ENCODE peak calls at places on chromosomes 1 and 21, in five cellular contexts. One of them, this sample, is unnamed.

GRCh38 chr1:9780554-9781110 is 43.1 kb downstream of the CLSTN1 start:
- DNase-seq in left lung: no peak
- DNase-seq in stomach: no peak
- DNase-seq in upper lobe of right lung: no peak
- DNase-seq in mammary epithelial cell: no peak
- DNase-seq in this sample: no peak

GRCh38 chr1:228445867-228446584 is 29.4 kb upstream of the TRIM17 start:
- DNase-seq in left lung: no peak
- DNase-seq in stomach: no peak
- DNase-seq in upper lobe of right lung: no peak
- DNase-seq in mammary epithelial cell: no peak
- DNase-seq in this sample: no peak

GRCh38 chr1:152448095-152448494 is 34.0 kb upstream of the CRNN start:
- DNase-seq in left lung: no peak
- DNase-seq in stomach: no peak
- DNase-seq in upper lobe of right lung: no peak
- DNase-seq in mammary epithelial cell: no peak
- DNase-seq in this sample: no peak

GRCh38 chr1:25063591-25064416 is 133.7 kb upstream of the RUNX3 start:
- DNase-seq in left lung: no peak
- DNase-seq in stomach: no peak
- DNase-seq in upper lobe of right lung: peak; percentile 31
- DNase-seq in mammary epithelial cell: no peak
- DNase-seq in this sample: peak; percentile 7

GRCh38 chr1:202049129-202049528 is 38.7 kb downstream of the ELF3 start:
- DNase-seq in left lung: peak; percentile 82
- DNase-seq in stomach: peak; percentile 83
- DNase-seq in upper lobe of right lung: peak; percentile 71
- DNase-seq in mammary epithelial cell: peak; percentile 37
- DNase-seq in this sample: peak; percentile 64

GRCh38 chr1:192485692-192486436 is 89.7 kb upstream of the RGS1 start:
- DNase-seq in left lung: peak; percentile 61
- DNase-seq in stomach: peak; percentile 75
- DNase-seq in upper lobe of right lung: no peak
- DNase-seq in mammary epithelial cell: peak; percentile 83
- DNase-seq in this sample: no peak

GRCh38 chr21:35904995-35905972 is 155.0 kb downstream of the SETD4 start:
- DNase-seq in left lung: no peak
- DNase-seq in stomach: no peak
- DNase-seq in upper lobe of right lung: peak; percentile 60
- DNase-seq in mammary epithelial cell: no peak
- DNase-seq in this sample: no peak

GRCh38 chr1:245604979-245605378 is 450.2 kb downstream of the KIF26B start:
- DNase-seq in left lung: no peak
- DNase-seq in stomach: no peak
- DNase-seq in upper lobe of right lung: no peak
- DNase-seq in mammary epithelial cell: no peak
- DNase-seq in this sample: no peak

GRCh38 chr1:64664287-64664686 is 80.6 kb upstream of the RAVER2 start:
- DNase-seq in left lung: no peak
- DNase-seq in stomach: no peak
- DNase-seq in upper lobe of right lung: no peak
- DNase-seq in mammary epithelial cell: no peak
- DNase-seq in this sample: no peak

GRCh38 chr1:227994632-227995300 is 12.0 kb upstream of the WNT3A start:
- DNase-seq in left lung: no peak
- DNase-seq in stomach: no peak
- DNase-seq in upper lobe of right lung: no peak
- DNase-seq in mammary epithelial cell: no peak
- DNase-seq in this sample: no peak

GRCh38 chr1:112532074-112532473 is 23.3 kb downstream of the WNT2B start:
- DNase-seq in left lung: no peak
- DNase-seq in stomach: no peak
- DNase-seq in upper lobe of right lung: no peak
- DNase-seq in mammary epithelial cell: no peak
- DNase-seq in this sample: no peak

GRCh38 chr1:91568261-91568660 is 67.6 kb downstream of the CDC7 start:
- DNase-seq in left lung: no peak
- DNase-seq in stomach: no peak
- DNase-seq in upper lobe of right lung: no peak
- DNase-seq in mammary epithelial cell: no peak
- DNase-seq in this sample: no peak

GRCh38 chr1:30023300-30024022 is 699.9 kb downstream of the MATN1 start:
- DNase-seq in left lung: no peak
- DNase-seq in stomach: no peak
- DNase-seq in upper lobe of right lung: no peak
- DNase-seq in mammary epithelial cell: no peak
- DNase-seq in this sample: no peak

GRCh38 chr1:87513270-87513669 is 184.6 kb downstream of the LMO4 start:
- DNase-seq in left lung: no peak
- DNase-seq in stomach: no peak
- DNase-seq in upper lobe of right lung: no peak
- DNase-seq in mammary epithelial cell: no peak
- DNase-seq in this sample: no peak

GRCh38 chr1:201737350-201738060 is 91.5 kb upstream of the IPO9 start:
- DNase-seq in left lung: no peak
- DNase-seq in stomach: no peak
- DNase-seq in upper lobe of right lung: no peak
- DNase-seq in mammary epithelial cell: no peak
- DNase-seq in this sample: no peak

GRCh38 chr1:100100202-100100601 is 32.5 kb downstream of the SASS6 start:
- DNase-seq in left lung: no peak
- DNase-seq in stomach: no peak
- DNase-seq in upper lobe of right lung: no peak
- DNase-seq in mammary epithelial cell: no peak
- DNase-seq in this sample: no peak

GRCh38 chr1:22540311-22540710 is 23.0 kb upstream of the EPHA8 start:
- DNase-seq in left lung: no peak
- DNase-seq in stomach: no peak
- DNase-seq in upper lobe of right lung: no peak
- DNase-seq in mammary epithelial cell: no peak
- DNase-seq in this sample: no peak

GRCh38 chr1:169466259-169467230 is 19.2 kb downstream of the SLC19A2 start:
- DNase-seq in left lung: no peak
- DNase-seq in stomach: no peak
- DNase-seq in upper lobe of right lung: no peak
- DNase-seq in mammary epithelial cell: peak; percentile 23
- DNase-seq in this sample: no peak

GRCh38 chr1:40831001-40831732 is 31.0 kb downstream of the CITED4 start:
- DNase-seq in left lung: no peak
- DNase-seq in stomach: no peak
- DNase-seq in upper lobe of right lung: no peak
- DNase-seq in mammary epithelial cell: no peak
- DNase-seq in this sample: no peak

GRCh38 chr21:34582506-34583150 is 32.3 kb downstream of the RCAN1 start:
- DNase-seq in left lung: peak; percentile 43
- DNase-seq in stomach: no peak
- DNase-seq in upper lobe of right lung: no peak
- DNase-seq in mammary epithelial cell: peak; percentile 88
- DNase-seq in this sample: no peak

GRCh38 chr1:43634729-43635128 is 15.2 kb upstream of the KDM4A start:
- DNase-seq in left lung: no peak
- DNase-seq in stomach: no peak
- DNase-seq in upper lobe of right lung: no peak
- DNase-seq in mammary epithelial cell: no peak
- DNase-seq in this sample: no peak

GRCh38 chr1:183872406-183872805 is 67.5 kb downstream of the RGL1 start:
- DNase-seq in left lung: no peak
- DNase-seq in stomach: no peak
- DNase-seq in upper lobe of right lung: no peak
- DNase-seq in mammary epithelial cell: no peak
- DNase-seq in this sample: no peak

GRCh38 chr1:183871568-183871967 is 66.6 kb downstream of the RGL1 start:
- DNase-seq in left lung: no peak
- DNase-seq in stomach: no peak
- DNase-seq in upper lobe of right lung: no peak
- DNase-seq in mammary epithelial cell: no peak
- DNase-seq in this sample: no peak

GRCh38 chr1:183870351-183871077 is 65.6 kb downstream of the RGL1 start:
- DNase-seq in left lung: no peak
- DNase-seq in stomach: no peak
- DNase-seq in upper lobe of right lung: no peak
- DNase-seq in mammary epithelial cell: no peak
- DNase-seq in this sample: peak; percentile 42

GRCh38 chr1:183869671-183870070 is 64.8 kb downstream of the RGL1 start:
- DNase-seq in left lung: no peak
- DNase-seq in stomach: no peak
- DNase-seq in upper lobe of right lung: no peak
- DNase-seq in mammary epithelial cell: no peak
- DNase-seq in this sample: no peak

DNA sequence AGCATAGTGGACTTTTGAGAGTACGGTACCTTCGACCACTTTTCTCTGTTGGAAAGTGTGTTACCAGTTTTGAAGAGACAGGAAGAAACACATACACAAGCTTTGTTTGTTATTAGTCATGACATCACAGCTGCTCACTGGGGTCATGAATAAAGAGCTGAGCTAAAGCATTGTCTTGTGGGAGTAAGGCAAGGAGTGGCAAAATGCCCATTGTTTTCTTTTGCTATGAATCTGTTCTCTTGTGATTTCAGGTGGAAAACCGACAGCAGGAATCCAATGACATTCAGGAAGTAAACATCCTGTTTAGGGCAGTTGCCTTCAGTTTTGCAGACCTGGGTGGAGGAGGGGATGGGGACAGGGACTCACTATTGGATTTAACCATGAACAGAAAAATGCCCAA is 66.2 kb downstream of the RGL1 start:
- DNase-seq in left lung: no peak
- DNase-seq in stomach: no peak
- DNase-seq in upper lobe of right lung: no peak
- DNase-seq in mammary epithelial cell: peak; percentile 38
- DNase-seq in this sample: no peak
- H3K4me1 ChIP-seq in left lung: peaks cover 70% of the 10 kb centered on the region
- H3K4me1 ChIP-seq in stomach: peaks cover 3% of the 10 kb centered on the region
- H3K4me1 ChIP-seq in upper lobe of right lung: peaks cover 45% of the 10 kb centered on the region
- H3K4me1 ChIP-seq in mammary epithelial cell: no peaks in the 10 kb centered on the region
- H3K4me1 ChIP-seq in this sample: no peaks in the 10 kb centered on the region

GRCh38 chr1:176058686-176059085 is 148.4 kb downstream of the COP1 start:
- DNase-seq in left lung: no peak
- DNase-seq in stomach: no peak
- DNase-seq in upper lobe of right lung: no peak
- DNase-seq in mammary epithelial cell: no peak
- DNase-seq in this sample: no peak
- TF ChIP-seq CTCF in left lung: no peak
- TF ChIP-seq CTCF in stomach: no peak
- TF ChIP-seq CTCF in upper lobe of right lung: no peak
- TF ChIP-seq CTCF in mammary epithelial cell: no peak
- TF ChIP-seq CTCF in this sample: no peak

DNA sequence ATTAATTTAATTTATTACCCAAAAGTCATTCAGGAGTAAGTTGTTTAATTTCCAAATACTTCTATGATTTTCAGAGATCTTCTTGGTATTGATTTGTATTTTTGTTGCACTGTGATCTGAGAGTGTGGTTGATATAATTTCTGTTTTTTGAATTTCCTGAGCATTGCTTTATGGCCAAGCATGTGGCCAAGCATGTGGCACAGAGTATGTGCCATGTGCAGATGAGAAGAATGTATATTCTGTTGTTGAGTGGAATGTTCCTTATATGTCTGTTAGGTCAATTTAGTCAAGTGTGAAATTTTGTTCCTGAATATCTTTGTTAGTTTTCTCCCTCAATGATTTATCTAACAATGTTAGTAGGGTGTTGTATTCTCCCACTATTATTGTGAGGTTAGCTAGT is 25.3 kb upstream of the IFI16 start:
- DNase-seq in left lung: no peak
- DNase-seq in stomach: no peak
- DNase-seq in upper lobe of right lung: no peak
- DNase-seq in mammary epithelial cell: no peak
- DNase-seq in this sample: no peak
- H3K9me3 ChIP-seq in left lung: no peaks in the 10 kb centered on the region
- H3K9me3 ChIP-seq in stomach: no peaks in the 10 kb centered on the region
- H3K9me3 ChIP-seq in upper lobe of right lung: no peaks in the 10 kb centered on the region
- H3K9me3 ChIP-seq in mammary epithelial cell: peaks cover 5% of the 10 kb centered on the region
- H3K9me3 ChIP-seq in this sample: peaks cover 2% of the 10 kb centered on the region

DNA sequence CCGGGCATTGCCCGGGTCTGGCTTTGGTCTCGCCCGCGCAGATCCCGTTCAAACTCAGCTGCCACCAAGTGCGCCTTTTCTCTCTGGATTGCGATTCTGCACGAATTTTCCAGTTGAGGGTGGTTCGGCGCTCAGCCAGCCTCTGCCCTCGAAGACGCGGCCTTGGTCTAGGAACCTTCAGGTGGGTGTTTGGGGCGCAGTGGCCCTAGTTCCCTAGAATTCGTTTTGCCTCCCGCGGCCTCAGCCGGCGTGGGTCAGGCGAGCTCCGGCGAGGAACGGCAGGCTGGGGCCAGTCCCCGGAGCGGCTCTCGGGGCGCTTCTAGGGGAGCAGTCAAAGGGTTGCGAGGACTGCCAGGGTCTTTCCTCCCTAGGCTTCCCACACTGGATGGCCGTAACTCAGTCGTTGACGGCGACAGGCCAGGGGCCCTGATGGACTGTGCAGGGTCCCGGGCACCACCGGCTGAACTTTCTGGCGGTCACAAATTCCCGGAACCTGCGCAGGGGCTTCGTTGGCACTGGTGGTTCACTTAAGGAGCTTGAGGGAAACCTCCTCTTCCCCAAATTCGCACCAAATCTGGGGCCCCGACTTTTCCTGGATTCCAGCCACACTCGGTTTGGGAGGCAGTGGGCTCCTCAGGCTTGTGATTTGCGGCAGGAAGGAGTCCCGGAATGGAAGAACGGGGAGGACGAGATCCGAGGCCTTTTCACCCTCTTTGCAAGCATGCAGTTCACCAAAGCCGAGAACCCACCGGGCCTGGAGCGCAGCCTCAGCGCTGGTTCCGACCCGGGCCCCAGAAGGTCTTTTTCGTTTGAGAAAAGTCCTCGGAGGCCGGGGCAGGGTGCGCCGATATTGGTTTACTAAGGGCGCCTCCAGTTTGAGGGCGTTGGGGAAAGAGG is 1.2 kb downstream of the DMBX1 start:
- DNase-seq in left lung: no peak
- DNase-seq in stomach: no peak
- DNase-seq in upper lobe of right lung: no peak
- DNase-seq in mammary epithelial cell: peak; percentile 14
- DNase-seq in this sample: no peak
- H3K4me1 ChIP-seq in left lung: peaks cover 19% of the 10 kb centered on the region
- H3K4me1 ChIP-seq in stomach: peaks cover 26% of the 10 kb centered on the region
- H3K4me1 ChIP-seq in upper lobe of right lung: peaks cover 20% of the 10 kb centered on the region
- H3K4me1 ChIP-seq in mammary epithelial cell: peaks cover 12% of the 10 kb centered on the region
- H3K4me1 ChIP-seq in this sample: peaks cover 11% of the 10 kb centered on the region

DNA sequence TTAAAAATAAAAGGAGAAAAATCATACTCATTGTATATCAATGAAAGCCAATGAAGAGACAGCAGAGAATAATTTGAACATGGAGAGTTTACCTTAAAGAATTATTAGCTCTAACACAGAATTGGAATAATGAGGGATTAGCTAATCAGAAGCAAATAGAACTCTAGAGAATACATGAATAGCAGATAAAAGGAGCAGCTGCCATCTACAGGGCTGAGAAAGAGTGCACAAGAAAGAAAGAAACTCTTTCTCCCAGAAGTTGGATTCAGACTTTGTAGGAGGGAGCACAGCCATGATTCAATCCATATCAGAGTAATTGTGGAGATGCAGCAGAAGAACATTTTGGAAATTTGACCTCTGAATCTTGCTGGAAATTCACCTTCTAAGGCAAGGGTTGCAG is 1171.2 kb downstream of the PLA2G4A start:
- DNase-seq in left lung: no peak
- DNase-seq in stomach: no peak
- DNase-seq in upper lobe of right lung: no peak
- DNase-seq in mammary epithelial cell: no peak
- DNase-seq in this sample: no peak
- TF ChIP-seq CTCF in left lung: no peak
- TF ChIP-seq CTCF in stomach: no peak
- TF ChIP-seq CTCF in upper lobe of right lung: no peak
- TF ChIP-seq CTCF in mammary epithelial cell: no peak
- TF ChIP-seq CTCF in this sample: no peak

This sample was measured in mucosa of descending colon.